ENCODE peak calls at places on chromosomes 4 and X, in seven cellular contexts. S is GM13977, Q is mammary epithelial cell, Y is HT1080, B is adipocyte, Z is K562, G is GM23248. J is an unnamed sample.

GRCh38 chr4:126468144-126468543 is 1153.4 kb downstream of the FAT4 start:
- DNase-seq in Q (no peak), G (no peak), S (no peak), Z (no peak), B (no peak), Y (no peak), J (no peak)

GRCh38 chrX:39894626-39895025 is 203.1 kb downstream of the BCOR start:
- DNase-seq in B (no peak), Y (peak; percentile 20), G (no peak), S (no peak), Z (no peak), Q (no peak), J (no peak)

GRCh38 chrX:141903400-141904155 is at the start of gene MAGEC1:
- DNase-seq in G (no peak), Q (no peak), Z (peak; percentile 46), S (no peak), B (no peak), Y (no peak), J (peak; percentile 59)

GRCh38 chr4:118797558-118798142 is 38.3 kb downstream of the SEC24D start:
- DNase-seq in B (peak; percentile 51), Q (no peak), G (peak; percentile 74), Z (no peak), S (no peak), Y (no peak), J (no peak)

GRCh38 chr4:58502839-58503238 is 1392.7 kb upstream of the IGFBP7 start:
- DNase-seq in B (no peak), Z (no peak), Y (no peak), S (no peak), Q (no peak), G (no peak), J (no peak)

GRCh38 chrX:132090370-132091152 is 37.3 kb downstream of the FRMD7 start:
- DNase-seq in S (no peak), Z (no peak), G (no peak), Q (no peak), B (no peak), Y (no peak), J (no peak)

GRCh38 chr4:30837131-30837539 is 117.0 kb downstream of the PCDH7 start:
- DNase-seq in Q (no peak), G (no peak), B (peak; percentile 38), Y (no peak), S (no peak), Z (no peak), J (peak; percentile 20)

GRCh38 chr4:17132226-17132625 is 233.8 kb upstream of the LDB2 start:
- DNase-seq in S (no peak), Y (no peak), B (no peak), G (peak; percentile 11), Z (no peak), Q (no peak), J (no peak)

GRCh38 chr4:124913237-124913636 is 200.7 kb upstream of the ANKRD50 start:
- DNase-seq in Y (no peak), B (no peak), Q (no peak), G (no peak), Z (no peak), S (no peak), J (no peak)

GRCh38 chr4:153542835-153543234 is 76.7 kb downstream of the TMEM131L start:
- DNase-seq in Y (no peak), Q (no peak), G (no peak), S (no peak), B (no peak), Z (peak; percentile 50), J (no peak)